ENCODE peak calls at places on chromosomes 4 and X, in four cellular contexts. E is pancreas, C is heart right ventricle, M is adipocyte. L is an unnamed sample. For H3K4me1, the result is how much of the 10 kb centered on the place peaks cover.

GRCh38 chr4:183241771-183242170 is 78.3 kb downstream of the CLDN22 start:
- DNase-seq in E (no peak), C (no peak), M (no peak), L (no peak)

GRCh38 chr4:119729815-119730643 is 101.4 kb upstream of the PDE5A start:
- DNase-seq in E (no peak), C (no peak), M (peak), L (no peak)

GRCh38 chrX:133921764-133922389 is 63.5 kb downstream of the GPC3 start:
- DNase-seq in E (peak), C (peak), M (peak), L (no peak)

GRCh38 chrX:38561126-38561868 is at the start of gene TSPAN7:
- DNase-seq in E (peak), C (peak), M (peak), L (peak)

GRCh38 chr4:98945297-98945850 is 16.4 kb upstream of the EIF4E start:
- DNase-seq in E (no peak), C (no peak), M (no peak), L (no peak)

GRCh38 chrX:114178126-114178525 is 405.8 kb upstream of the HTR2C start:
- DNase-seq in E (no peak), C (no peak), M (no peak), L (no peak)

GRCh38 chr4:181138116-181138515 is 1105.1 kb upstream of the TENM3 start:
- DNase-seq in E (no peak), C (no peak), M (no peak), L (no peak)

GRCh38 chrX:119399772-119400101 is 601 bp downstream of the SLC25A43 start:
- DNase-seq in E (no peak), C (no peak), M (peak), L (no peak)

GRCh38 chrX:136048446-136048845 is 63.2 kb downstream of the SLC9A6 start:
- DNase-seq in E (no peak), C (no peak), M (peak), L (no peak)

GRCh38 chr4:10526431-10527222 is 69.4 kb upstream of the ZNF518B start:
- DNase-seq in E (no peak), C (no peak), M (no peak), L (no peak)

GRCh38 chrX:21744721-21745120 is 13.2 kb downstream of the SMPX start:
- DNase-seq in E (no peak), C (no peak), M (no peak), L (no peak)

GRCh38 chrX:18938710-18939109 is 45.2 kb downstream of the PHKA2 start:
- DNase-seq in E (no peak), C (no peak), M (peak), L (no peak)

GRCh38 chrX:20521245-20521644 is 254.5 kb upstream of the RPS6KA3 start:
- DNase-seq in E (no peak), C (no peak), M (peak), L (no peak)

GRCh38 chr4:86005998-86006397 is 353.9 kb downstream of the MAPK10 start:
- DNase-seq in E (no peak), C (no peak), M (no peak), L (no peak)

GRCh38 chr4:111031180-111031579 is 408.3 kb upstream of the PITX2 start:
- DNase-seq in E (no peak), C (no peak), M (no peak), L (no peak)

GRCh38 chrX:131441033-131441432 is 102.8 kb upstream of the OR13H1 start:
- DNase-seq in E (no peak), C (no peak), M (no peak), L (no peak)

DNA sequence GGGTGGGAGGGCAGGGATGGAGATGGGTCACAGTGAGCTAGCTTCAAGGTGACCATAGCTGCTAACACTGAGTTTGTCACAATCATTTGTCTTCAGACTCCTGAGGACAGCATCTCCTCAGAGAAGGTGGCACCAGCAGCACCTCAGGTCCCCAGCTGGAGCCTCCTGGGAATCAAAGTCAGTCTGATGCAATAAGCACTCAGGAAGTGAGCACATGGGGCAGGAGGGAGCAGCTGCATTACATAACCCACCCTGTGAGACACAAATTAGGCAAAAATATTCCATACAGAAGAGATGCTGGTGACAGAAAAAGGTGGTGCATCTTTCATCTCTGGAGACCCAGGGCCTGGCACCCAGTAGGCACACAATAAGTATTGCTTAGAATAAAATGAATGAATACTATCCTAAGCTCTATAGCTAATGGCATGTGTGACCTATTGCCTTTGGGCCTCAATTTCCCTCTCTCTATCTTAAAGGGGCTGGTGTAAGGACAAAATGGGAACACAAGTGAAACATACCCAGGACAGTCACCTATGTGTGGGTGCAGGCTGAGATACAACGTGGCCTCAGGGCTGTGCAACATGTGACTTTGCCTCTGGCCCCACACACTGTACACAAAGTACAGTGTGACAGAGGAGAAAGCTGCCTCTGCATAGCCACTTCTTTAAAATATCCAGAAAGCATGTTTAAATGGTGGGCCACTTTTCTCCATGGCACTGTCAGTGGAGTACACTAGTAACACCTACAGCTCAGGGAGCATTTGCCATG is 37.1 kb downstream of the SLC39A8 start:
- DNase-seq in E (no peak), C (no peak), M (peak), L (no peak)
- H3K4me1 ChIP-seq in E (under half), C (under half), M (under half), L (under half)

GRCh38 chrX:148459343-148459742 is 41.1 kb upstream of the AFF2 start:
- DNase-seq in E (no peak), C (no peak), M (no peak), L (no peak)

DNA sequence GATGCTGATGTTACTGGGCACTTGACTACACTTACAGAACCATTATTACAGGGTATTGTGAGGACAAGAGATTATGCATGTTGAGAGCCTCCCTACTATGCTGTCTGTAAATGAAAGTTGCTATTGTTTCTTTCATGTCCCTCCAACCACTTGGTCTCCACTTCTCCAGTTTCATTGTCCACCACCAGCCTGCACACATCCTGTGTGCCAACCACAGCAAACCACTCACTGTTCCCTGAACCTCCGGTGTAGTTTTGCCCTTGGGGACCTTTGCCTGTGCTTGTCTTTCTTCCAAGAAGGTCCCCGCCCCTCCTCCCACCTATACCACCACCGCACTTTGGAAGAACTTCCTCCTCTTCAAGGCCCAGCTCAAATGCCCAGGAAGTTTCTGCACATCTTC is 43.1 kb upstream of the AFF2 start:
- DNase-seq in E (no peak), C (no peak), M (no peak), L (no peak)
- H3K4me1 ChIP-seq in E (under half), C (under half), M (under half), L (under half)

GRCh38 chr4:25970241-25970675 is 56.2 kb downstream of the SMIM20 start:
- DNase-seq in E (no peak), C (peak), M (peak), L (no peak)

GRCh38 chr4:25966171-25966570 is 52.2 kb downstream of the SMIM20 start:
- DNase-seq in E (no peak), C (no peak), M (no peak), L (no peak)

GRCh38 chr4:25973346-25973745 is 59.3 kb downstream of the SMIM20 start:
- DNase-seq in E (no peak), C (no peak), M (no peak), L (no peak)

GRCh38 chr4:25969374-25969773 is 55.4 kb downstream of the SMIM20 start:
- DNase-seq in E (no peak), C (no peak), M (no peak), L (no peak)

DNA sequence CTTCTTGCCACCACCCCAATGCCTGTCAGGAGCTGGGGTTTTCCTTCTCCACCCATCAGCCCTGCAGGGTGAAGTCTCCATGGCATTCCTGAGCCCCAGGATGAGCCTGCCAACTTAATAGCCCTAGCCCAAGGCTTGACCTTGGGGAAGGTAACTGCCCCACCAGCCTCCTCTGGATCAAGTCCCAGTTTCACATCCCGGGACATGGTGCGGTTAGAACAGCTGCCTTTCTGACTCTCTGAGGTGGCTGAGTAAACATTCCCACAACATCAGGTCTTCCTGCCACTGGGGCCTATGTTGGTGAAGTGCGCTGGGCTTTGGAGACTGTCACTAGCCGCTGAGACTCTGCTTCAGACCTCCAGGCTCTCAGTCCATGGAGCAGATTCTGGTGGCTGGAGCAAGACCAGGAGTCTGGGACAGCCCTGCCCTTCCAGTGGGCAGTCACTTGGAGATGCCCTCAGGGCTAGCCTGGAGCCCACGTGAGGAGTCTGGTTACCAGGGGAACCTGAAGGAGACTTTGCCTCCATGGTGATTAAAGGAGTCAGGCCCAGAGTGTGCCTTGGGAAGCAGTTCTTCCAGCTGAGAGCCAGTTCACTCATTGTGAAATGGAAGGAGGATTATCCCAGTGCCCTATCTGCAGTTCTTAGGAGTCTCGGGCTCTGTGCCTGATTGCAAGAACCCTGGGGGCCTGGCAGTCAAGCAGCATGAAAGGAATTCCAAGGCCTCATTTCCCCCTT is 56.8 kb downstream of the SMIM20 start:
- DNase-seq in E (no peak), C (no peak), M (peak), L (no peak)
- H3K4me1 ChIP-seq in E (under half), C (under half), M (under half), L (under half)

GRCh38 chrX:53683556-53684414 is 2.7 kb downstream of the HUWE1 start:
- DNase-seq in E (peak), C (peak), M (peak), L (peak)

GRCh38 chrX:53686151-53686885 is at the start of gene HUWE1:
- DNase-seq in E (peak), C (peak), M (peak), L (peak)

GRCh38 chrX:53684415-53685192 is 1.9 kb downstream of the HUWE1 start:
- DNase-seq in E (no peak), C (no peak), M (peak), L (no peak)

GRCh38 chrX:53685711-53686110 is 808 bp downstream of the HUWE1 start:
- DNase-seq in E (no peak), C (no peak), M (peak), L (no peak)

DNA sequence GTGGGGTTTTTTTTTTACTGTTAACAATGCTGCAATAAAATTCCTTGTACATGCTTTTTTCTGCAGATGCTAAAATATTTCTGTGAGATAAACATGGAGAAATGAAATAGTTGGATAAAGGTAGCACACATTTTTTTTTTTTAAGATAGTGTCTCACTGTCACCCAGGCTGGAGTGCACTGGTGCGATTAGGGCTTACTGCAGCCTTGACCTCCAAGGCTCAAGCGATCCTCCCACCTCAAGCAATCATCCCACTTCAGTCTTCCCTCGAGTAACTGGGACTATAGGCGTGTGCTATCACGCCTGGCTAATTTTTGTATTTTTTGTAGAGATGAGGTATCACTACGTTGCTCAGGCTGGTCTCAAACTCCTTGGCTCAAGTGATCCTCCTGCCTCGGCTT is 1.8 kb upstream of the HUWE1 start:
- DNase-seq in E (no peak), C (no peak), M (no peak), L (no peak)
- H3K4me1 ChIP-seq in E (under half), C (under half), M (under half), L (under half)

GRCh38 chrX:137233478-137233877 is 199.7 kb upstream of the GPR101 start:
- DNase-seq in E (no peak), C (no peak), M (no peak), L (no peak)

GRCh38 chrX:137234651-137235402 is 201.0 kb upstream of the GPR101 start:
- DNase-seq in E (no peak), C (no peak), M (no peak), L (no peak)

GRCh38 chrX:137236837-137237236 is 203.0 kb upstream of the GPR101 start:
- DNase-seq in E (no peak), C (no peak), M (no peak), L (no peak)
- H3K4me1 ChIP-seq in E (under half), C (under half), M (under half), L (under half)

DNA sequence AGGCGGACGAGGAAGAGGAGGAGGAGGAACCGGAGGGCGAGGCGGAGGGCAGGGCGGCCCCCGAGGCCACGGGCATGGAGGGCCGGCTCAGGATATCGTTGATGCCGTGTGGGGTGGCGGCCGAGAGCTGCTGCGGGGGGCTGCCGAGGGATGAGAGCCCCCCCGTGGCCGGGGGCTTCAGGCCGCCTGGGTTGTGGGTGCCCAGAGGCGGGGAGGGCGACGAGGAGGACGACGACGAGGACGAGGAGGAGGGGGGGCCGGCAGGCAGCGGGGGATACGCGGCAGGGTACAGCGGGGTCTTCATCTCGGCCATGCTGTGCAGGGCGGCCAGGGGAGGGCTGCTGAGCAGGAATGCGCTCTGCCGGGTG is 1.3 kb downstream of the NKX6-1 start:
- DNase-seq in E (no peak), C (no peak), M (no peak), L (no peak)
- H3K4me1 ChIP-seq in E (under half), C (under half), M (under half), L (under half)

DNA sequence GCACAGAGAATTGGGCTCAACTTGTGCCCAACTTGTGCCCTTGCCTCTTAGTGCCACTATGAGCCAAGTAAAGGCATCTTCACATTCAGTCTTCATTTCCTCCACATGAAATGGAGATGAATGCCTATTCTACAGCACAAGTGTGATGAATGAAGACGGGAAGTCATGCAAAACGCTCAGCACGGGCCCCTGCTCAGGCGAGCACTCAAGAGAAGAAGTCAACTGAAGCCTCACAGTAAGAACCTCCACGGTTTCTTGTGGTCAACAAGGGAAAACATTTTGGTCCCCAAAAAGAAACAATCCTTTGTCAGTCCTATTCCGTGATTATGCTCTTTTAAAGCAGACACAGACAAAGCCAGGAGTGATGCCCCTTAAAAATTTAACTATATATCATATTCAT is 87.0 kb downstream of the IRF2 start:
- DNase-seq in E (no peak), C (no peak), M (no peak), L (no peak)
- H3K4me1 ChIP-seq in E (under half), C (under half), M (under half), L (under half)

GRCh38 chr4:82372502-82372873 is 1.3 kb downstream of the HNRNPD start:
- DNase-seq in E (peak), C (no peak), M (peak), L (no peak)

GRCh38 chr4:82373816-82374740 is at the start of gene HNRNPD:
- DNase-seq in E (peak), C (peak), M (peak), L (peak)

GRCh38 chr4:82372874-82373815 is 646 bp downstream of the HNRNPD start:
- DNase-seq in E (peak), C (peak), M (peak), L (peak)

GRCh38 chr4:82367438-82368097 is 6.2 kb downstream of the HNRNPD start:
- DNase-seq in E (no peak), C (no peak), M (no peak), L (no peak)

GRCh38 chr4:82371398-82371972 is 2.3 kb downstream of the HNRNPD start:
- DNase-seq in E (no peak), C (no peak), M (peak), L (no peak)
- H3K4me1 ChIP-seq in E (under half), C (under half), M (under half), L (under half)

DNA sequence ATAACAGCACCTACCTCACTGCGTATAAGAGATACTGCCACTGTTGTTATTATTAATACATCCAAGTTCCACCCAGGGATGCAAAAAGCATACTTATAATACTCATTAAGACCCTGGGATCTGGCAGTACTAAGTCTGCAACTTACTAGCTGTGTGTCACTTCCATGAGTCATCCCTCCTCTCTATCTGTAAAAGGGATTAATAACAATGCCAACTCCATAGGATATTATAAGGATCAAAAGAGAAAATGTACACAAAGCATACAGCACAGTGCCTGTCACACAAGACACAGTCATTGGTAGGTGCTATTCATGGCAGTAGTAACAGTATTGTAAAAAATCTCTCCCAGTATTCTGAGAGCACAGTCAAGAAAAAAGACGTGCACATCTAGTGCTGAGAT is 216.7 kb downstream of the HS6ST2 start:
- DNase-seq in E (no peak), C (no peak), M (no peak), L (no peak)
- H3K4me1 ChIP-seq in E (under half), C (under half), M (under half), L (under half)

GRCh38 chr4:113678651-113679050 is 82.9 kb downstream of the CAMK2D start:
- DNase-seq in E (no peak), C (no peak), M (peak), L (no peak)
- H3K4me1 ChIP-seq in E (under half), C (under half), M (half or more), L (under half)

L was measured in uterus.